ENCODE peak calls at places on chromosomes 12 and 14, in five cellular contexts. One of them, this sample, is unnamed.

GRCh38 chr12:69872804-69873203 is 47.8 kb downstream of the MYRFL start:
- DNase-seq in neural progenitor cell: no peak
- DNase-seq in bronchial epithelial cell: peak
- DNase-seq in retinal pigment epithelial cell: no peak
- DNase-seq in cardiac fibroblast: peak
- DNase-seq in this sample: peak

GRCh38 chr12:106078358-106079025 is 60.3 kb downstream of the NUAK1 start:
- DNase-seq in neural progenitor cell: no peak
- DNase-seq in bronchial epithelial cell: peak
- DNase-seq in retinal pigment epithelial cell: peak
- DNase-seq in cardiac fibroblast: peak
- DNase-seq in this sample: peak

GRCh38 chr12:75721231-75721641 is 209.8 kb upstream of the KRR1 start:
- DNase-seq in neural progenitor cell: no peak
- DNase-seq in bronchial epithelial cell: no peak
- DNase-seq in retinal pigment epithelial cell: no peak
- DNase-seq in cardiac fibroblast: peak
- DNase-seq in this sample: no peak

GRCh38 chr14:29442720-29443119 is 484.9 kb downstream of the PRKD1 start:
- DNase-seq in neural progenitor cell: no peak
- DNase-seq in bronchial epithelial cell: peak
- DNase-seq in retinal pigment epithelial cell: no peak
- DNase-seq in cardiac fibroblast: peak
- DNase-seq in this sample: peak

GRCh38 chr14:45198551-45198950 is 54.5 kb downstream of the MIS18BP1 start:
- DNase-seq in neural progenitor cell: no peak
- DNase-seq in bronchial epithelial cell: peak
- DNase-seq in retinal pigment epithelial cell: no peak
- DNase-seq in cardiac fibroblast: peak
- DNase-seq in this sample: peak

GRCh38 chr12:9699898-9700605 is 30.5 kb downstream of the CLEC2D start:
- DNase-seq in neural progenitor cell: no peak
- DNase-seq in bronchial epithelial cell: peak
- DNase-seq in retinal pigment epithelial cell: no peak
- DNase-seq in cardiac fibroblast: peak
- DNase-seq in this sample: peak

GRCh38 chr12:124337628-124338027 is 42.7 kb downstream of the RFLNA start:
- DNase-seq in neural progenitor cell: no peak
- DNase-seq in bronchial epithelial cell: no peak
- DNase-seq in retinal pigment epithelial cell: no peak
- DNase-seq in cardiac fibroblast: no peak
- DNase-seq in this sample: no peak

GRCh38 chr12:108729612-108730336 is 1.5 kb downstream of the CORO1C start:
- DNase-seq in neural progenitor cell: no peak
- DNase-seq in bronchial epithelial cell: peak
- DNase-seq in retinal pigment epithelial cell: no peak
- DNase-seq in cardiac fibroblast: peak
- DNase-seq in this sample: peak

GRCh38 chr14:69879175-69880047 is at the start of gene SMOC1:
- DNase-seq in neural progenitor cell: peak
- DNase-seq in bronchial epithelial cell: peak
- DNase-seq in retinal pigment epithelial cell: no peak
- DNase-seq in cardiac fibroblast: peak
- DNase-seq in this sample: peak

GRCh38 chr12:1691123-1692007 is 495 bp downstream of the ADIPOR2 start:
- DNase-seq in neural progenitor cell: peak
- DNase-seq in bronchial epithelial cell: peak
- DNase-seq in retinal pigment epithelial cell: no peak
- DNase-seq in cardiac fibroblast: peak
- DNase-seq in this sample: no peak

GRCh38 chr14:102799684-102800562 is 22.7 kb downstream of the TRAF3 start:
- DNase-seq in neural progenitor cell: no peak
- DNase-seq in bronchial epithelial cell: no peak
- DNase-seq in retinal pigment epithelial cell: no peak
- DNase-seq in cardiac fibroblast: peak
- DNase-seq in this sample: peak

GRCh38 chr14:100836961-100837811 is 11.3 kb downstream of the MEG3 start:
- DNase-seq in neural progenitor cell: no peak
- DNase-seq in bronchial epithelial cell: no peak
- DNase-seq in retinal pigment epithelial cell: no peak
- DNase-seq in cardiac fibroblast: no peak
- DNase-seq in this sample: no peak

GRCh38 chr12:31872831-31873604 is 86.2 kb upstream of the RESF1 start:
- DNase-seq in neural progenitor cell: no peak
- DNase-seq in bronchial epithelial cell: no peak
- DNase-seq in retinal pigment epithelial cell: no peak
- DNase-seq in cardiac fibroblast: no peak
- DNase-seq in this sample: no peak

GRCh38 chr12:85392508-85392907 is 112.5 kb downstream of the ALX1 start:
- DNase-seq in neural progenitor cell: no peak
- DNase-seq in bronchial epithelial cell: no peak
- DNase-seq in retinal pigment epithelial cell: no peak
- DNase-seq in cardiac fibroblast: no peak
- DNase-seq in this sample: no peak

GRCh38 chr12:14256555-14257169 is 108.8 kb upstream of the ATF7IP start:
- DNase-seq in neural progenitor cell: peak
- DNase-seq in bronchial epithelial cell: peak
- DNase-seq in retinal pigment epithelial cell: peak
- DNase-seq in cardiac fibroblast: peak
- DNase-seq in this sample: peak

DNA sequence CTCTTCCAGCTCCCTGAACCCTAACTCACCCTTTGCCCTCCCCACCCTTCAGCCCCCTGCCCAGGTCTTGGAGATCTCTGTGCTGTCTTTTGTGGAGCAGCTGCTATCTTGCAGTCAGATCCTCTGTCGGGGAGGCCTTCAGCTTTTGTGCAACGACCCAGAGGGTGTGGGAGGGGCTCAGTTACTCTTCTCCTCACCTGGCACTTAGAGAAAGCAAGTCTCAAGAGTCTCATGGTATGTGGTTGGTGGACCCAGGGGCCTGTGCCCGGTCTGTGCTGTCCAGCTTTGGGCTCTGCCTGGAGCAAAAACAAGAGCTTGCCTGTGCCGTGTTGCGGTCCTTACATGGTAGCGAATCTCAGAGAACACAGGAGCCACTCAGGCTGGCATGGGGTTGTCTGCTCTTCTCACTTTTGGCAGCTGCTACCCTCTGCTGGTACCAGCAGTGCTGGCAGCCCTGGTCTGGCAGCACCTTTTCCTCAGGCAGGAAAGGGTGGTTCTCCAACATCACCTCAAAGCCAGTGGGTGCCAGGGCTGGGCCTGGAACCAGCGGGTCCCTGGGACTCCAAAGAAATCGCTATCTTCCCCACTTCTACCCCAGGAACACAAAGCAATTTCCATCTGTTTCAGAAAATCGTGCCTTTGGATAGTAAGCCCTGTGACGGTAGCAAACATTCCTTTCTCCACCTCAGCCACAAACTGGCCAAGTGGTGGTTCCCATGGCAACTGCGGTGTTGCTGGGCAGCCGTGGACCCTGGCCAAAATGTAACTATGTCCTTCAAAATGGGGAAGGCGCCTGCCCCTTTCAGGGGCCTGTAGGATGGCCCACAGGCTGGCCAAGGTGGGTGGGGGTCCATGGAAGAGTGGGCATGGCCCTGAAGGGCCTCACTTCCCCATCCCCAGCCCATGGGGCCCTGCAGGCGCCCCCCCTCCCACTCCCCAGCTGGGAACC is 90.0 kb downstream of the RIN3 start:
- DNase-seq in neural progenitor cell: peak
- DNase-seq in bronchial epithelial cell: peak
- DNase-seq in retinal pigment epithelial cell: peak
- DNase-seq in cardiac fibroblast: peak
- DNase-seq in this sample: peak
- TF ChIP-seq CTCF in neural progenitor cell: no peak
- TF ChIP-seq CTCF in bronchial epithelial cell: peak
- TF ChIP-seq CTCF in retinal pigment epithelial cell: peak
- TF ChIP-seq CTCF in cardiac fibroblast: peak
- TF ChIP-seq CTCF in this sample: peak

DNA sequence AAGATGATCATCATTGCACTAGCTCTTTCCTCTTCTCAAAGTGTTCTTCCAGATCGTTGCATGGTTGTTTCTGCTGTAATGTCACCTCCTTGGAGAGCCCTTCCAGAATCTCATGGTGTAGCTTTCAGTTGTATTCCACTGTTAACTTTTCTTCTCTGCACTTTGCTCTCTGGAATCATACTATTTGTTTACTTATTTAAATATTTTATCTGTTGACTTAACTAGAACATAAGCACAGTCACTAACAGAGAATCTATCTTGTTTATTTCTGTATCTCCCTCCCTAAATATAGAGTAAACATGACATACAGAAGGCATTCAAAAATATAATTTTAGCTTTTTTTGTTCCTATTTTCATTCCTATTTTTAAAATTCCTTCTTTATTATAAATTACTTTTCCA is 11.8 kb downstream of the LIN7A start:
- DNase-seq in neural progenitor cell: no peak
- DNase-seq in bronchial epithelial cell: no peak
- DNase-seq in retinal pigment epithelial cell: no peak
- DNase-seq in cardiac fibroblast: no peak
- DNase-seq in this sample: no peak
- H3K4me3 ChIP-seq in neural progenitor cell: no peak
- H3K4me3 ChIP-seq in bronchial epithelial cell: no peak
- H3K4me3 ChIP-seq in retinal pigment epithelial cell: no peak
- H3K4me3 ChIP-seq in cardiac fibroblast: no peak
- H3K4me3 ChIP-seq in this sample: no peak

GRCh38 chr14:37251778-37252177 is 54.0 kb downstream of the MIPOL1 start:
- DNase-seq in neural progenitor cell: no peak
- DNase-seq in bronchial epithelial cell: no peak
- DNase-seq in retinal pigment epithelial cell: no peak
- DNase-seq in cardiac fibroblast: no peak
- DNase-seq in this sample: no peak
- TF ChIP-seq CTCF in neural progenitor cell: peak
- TF ChIP-seq CTCF in bronchial epithelial cell: no peak
- TF ChIP-seq CTCF in retinal pigment epithelial cell: no peak
- TF ChIP-seq CTCF in cardiac fibroblast: no peak
- TF ChIP-seq CTCF in this sample: no peak

DNA sequence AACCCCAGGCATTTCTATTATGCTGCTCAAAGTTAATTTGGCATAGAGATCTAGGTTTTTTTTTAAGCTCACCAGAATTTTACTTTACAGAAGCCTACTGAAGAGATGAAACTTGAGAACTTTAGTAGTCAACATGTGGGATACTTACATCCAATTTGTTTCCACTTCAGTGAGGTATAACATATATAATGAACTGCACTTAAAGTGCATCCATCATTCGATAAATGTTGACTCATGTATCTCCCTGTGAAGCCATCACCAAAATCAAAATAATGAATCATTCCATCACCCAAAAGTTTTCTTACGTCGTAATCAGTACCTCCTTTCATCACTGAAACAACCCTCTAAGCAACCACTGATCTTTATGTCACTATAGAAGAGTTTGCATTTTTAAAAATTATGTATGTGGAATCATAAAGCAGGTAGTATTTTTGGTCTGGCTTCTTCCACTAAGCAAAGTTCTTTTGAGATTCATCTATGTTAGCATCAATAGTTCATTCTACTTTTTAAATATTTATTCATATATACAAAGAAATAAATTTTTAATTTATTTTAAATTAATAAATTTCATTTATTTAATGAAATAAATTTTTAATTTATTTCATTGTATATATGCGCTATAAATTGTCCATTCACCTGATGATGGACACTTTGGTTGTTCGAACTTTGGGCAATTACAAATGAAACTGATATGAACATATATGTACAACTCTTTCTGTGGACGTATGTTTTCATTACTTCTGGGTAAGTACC is 2.0 kb upstream of the CPNE8 start:
- DNase-seq in neural progenitor cell: no peak
- DNase-seq in bronchial epithelial cell: peak
- DNase-seq in retinal pigment epithelial cell: no peak
- DNase-seq in cardiac fibroblast: no peak
- DNase-seq in this sample: no peak
- H3K4me3 ChIP-seq in neural progenitor cell: peak
- H3K4me3 ChIP-seq in bronchial epithelial cell: peak
- H3K4me3 ChIP-seq in retinal pigment epithelial cell: peak
- H3K4me3 ChIP-seq in cardiac fibroblast: peak
- H3K4me3 ChIP-seq in this sample: peak

DNA sequence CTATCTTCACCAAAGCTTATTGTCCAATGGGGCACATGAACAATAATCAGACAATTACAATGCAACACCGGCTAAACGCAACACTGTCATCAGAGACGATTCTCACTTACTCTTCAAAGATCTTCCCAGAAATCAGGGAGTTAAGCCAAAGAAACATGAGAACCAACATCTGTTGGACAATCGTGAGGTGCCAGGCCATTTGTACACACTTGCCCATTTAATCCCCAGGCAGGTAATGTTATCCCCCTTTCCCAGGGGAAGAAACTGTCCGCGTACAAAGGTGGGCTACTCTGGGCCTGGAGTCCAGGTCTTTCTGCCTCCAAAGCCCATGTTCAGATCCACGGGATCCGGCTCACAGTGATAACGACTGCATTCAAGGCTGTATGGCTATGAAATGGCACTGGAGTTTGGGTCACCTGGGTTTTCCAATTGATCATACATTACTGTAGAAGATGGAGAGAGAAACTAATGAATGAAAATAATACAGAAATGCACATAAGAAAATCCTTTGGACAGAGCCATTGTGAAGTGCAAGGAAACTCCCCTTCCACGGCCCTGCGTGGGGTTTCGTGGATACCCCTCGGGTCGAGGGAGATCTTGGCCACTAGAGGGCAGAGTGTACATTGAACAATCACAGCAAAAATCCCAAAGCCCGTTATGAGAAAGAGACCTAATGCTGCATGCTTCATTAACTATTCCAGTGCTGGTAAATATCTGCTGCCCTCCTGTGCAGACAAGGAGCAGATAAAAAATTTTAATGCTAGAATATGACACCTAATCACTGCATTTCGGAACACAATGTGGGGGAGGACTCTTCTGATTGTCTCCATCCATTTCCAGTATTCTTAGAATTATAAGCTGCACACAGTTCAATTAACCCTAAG is 111.4 kb downstream of the EGLN3 start:
- DNase-seq in neural progenitor cell: peak
- DNase-seq in bronchial epithelial cell: peak
- DNase-seq in retinal pigment epithelial cell: peak
- DNase-seq in cardiac fibroblast: peak
- DNase-seq in this sample: peak
- TF ChIP-seq CTCF in neural progenitor cell: peak
- TF ChIP-seq CTCF in bronchial epithelial cell: peak
- TF ChIP-seq CTCF in retinal pigment epithelial cell: peak
- TF ChIP-seq CTCF in cardiac fibroblast: peak
- TF ChIP-seq CTCF in this sample: peak

This sample was measured in fibroblast of pulmonary artery.